ENCODE peak calls at places on chromosomes 16 and 17, in ten cellular contexts. M is NT2/D1; V is mammary epithelial cell; F is mesendoderm; U is heart right ventricle; G is ovary; H is fibroblast of lung; N is effector memory CD4-positive, alpha-beta T cell; L is ascending aorta; K is HAP-1. C is an unnamed sample.

GRCh38 chr17:79749156-79749815 is 18.5 kb downstream of the ENPP7 start:
- DNase-seq in N (no peak), H (peak; percentile 74), U (no peak), V (peak; percentile 27), M (no peak), F (no peak), G (no peak), L (no peak), K (peak; percentile 52), C (no peak)

GRCh38 chr17:63999680-64000531 is 1.8 kb downstream of the PRR29 start:
- DNase-seq in U (no peak), V (no peak), M (no peak), H (no peak), K (no peak), G (no peak), L (no peak), F (no peak), N (no peak), C (no peak)

GRCh38 chr17:7440823-7441174 is 1.5 kb downstream of the FGF11 start:
- DNase-seq in K (no peak), M (no peak), H (peak; percentile 57), U (peak; percentile 41), N (no peak), V (peak; percentile 45), F (peak; percentile 71), L (no peak), G (peak; percentile 65), C (peak; percentile 60)

GRCh38 chr16:34802848-34803599 is 1343.6 kb downstream of the TP53TG3F start:
- DNase-seq in F (no peak), L (no peak), H (no peak), G (no peak), V (no peak), K (no peak), M (no peak), U (no peak), N (no peak), C (no peak)

GRCh38 chr17:34781571-34782108 is 179.6 kb downstream of the CCT6B start:
- DNase-seq in K (no peak), N (no peak), L (no peak), F (peak; percentile 22), H (no peak), U (no peak), V (no peak), M (no peak), G (no peak), C (no peak)

GRCh38 chr17:3730881-3731429 is 7.3 kb downstream of the HASPIN start:
- DNase-seq in L (no peak), G (no peak), M (no peak), N (no peak), K (no peak), H (peak; percentile 67), U (no peak), V (no peak), F (peak; percentile 67), C (no peak)

GRCh38 chr16:22397459-22397858 is 23.0 kb upstream of the CDR2 start:
- DNase-seq in V (peak; percentile 82), F (no peak), N (no peak), L (no peak), M (no peak), H (peak; percentile 98), U (no peak), K (no peak), G (no peak), C (no peak)

GRCh38 chr17:39794249-39794970 is 56.7 kb downstream of the GRB7 start:
- DNase-seq in U (no peak), V (no peak), F (no peak), G (no peak), L (no peak), M (no peak), N (no peak), K (no peak), H (no peak), C (no peak)

GRCh38 chr16:25799816-25800215 is 108.1 kb downstream of the HS3ST4 start:
- DNase-seq in U (no peak), G (no peak), F (no peak), M (no peak), L (no peak), N (no peak), H (no peak), K (no peak), V (no peak), C (no peak)

GRCh38 chr17:55770220-55770870 is 19.5 kb downstream of the PCTP start:
- DNase-seq in V (peak; percentile 56), K (no peak), M (no peak), N (no peak), L (no peak), H (peak; percentile 53), F (peak; percentile 60), U (no peak), G (no peak), C (no peak)

GRCh38 chr17:60573139-60573975 is 26.6 kb upstream of the PPM1D start:
- DNase-seq in F (peak; percentile 87), V (no peak), G (no peak), L (no peak), N (no peak), U (no peak), H (peak; percentile 91), M (peak; percentile 35), K (no peak), C (no peak)

GRCh38 chr17:79609616-79610150 is 1.2 kb downstream of the RBFOX3 start:
- DNase-seq in K (no peak), M (no peak), N (no peak), G (no peak), H (no peak), F (peak; percentile 24), U (no peak), L (no peak), V (no peak), C (no peak)

GRCh38 chr17:45387739-45388138 is 44.9 kb downstream of the ARHGAP27 start:
- DNase-seq in K (no peak), G (no peak), V (no peak), F (no peak), L (no peak), U (no peak), M (no peak), H (no peak), N (no peak), C (no peak)

GRCh38 chr17:50615818-50616217 is 18.9 kb upstream of the ABCC3 start:
- DNase-seq in U (no peak), G (no peak), H (no peak), M (no peak), F (no peak), L (no peak), K (no peak), N (no peak), V (no peak), C (no peak)

GRCh38 chr17:6940186-6940649 is 55.6 kb upstream of the ALOX12 start:
- DNase-seq in L (no peak), M (no peak), H (no peak), K (no peak), G (no peak), V (no peak), U (no peak), N (no peak), F (no peak), C (no peak)

GRCh38 chr17:42843358-42843934 is 934 bp upstream of the AOC2 start:
- DNase-seq in M (peak; percentile 48), H (peak; percentile 54), G (no peak), N (no peak), F (peak; percentile 74), K (peak; percentile 48), U (peak; percentile 58), V (peak; percentile 42), L (no peak), C (no peak)

GRCh38 chr16:71344315-71344905 is 14.1 kb upstream of the CALB2 start:
- DNase-seq in F (peak; percentile 6), K (no peak), V (peak; percentile 51), G (no peak), U (no peak), H (no peak), M (no peak), L (no peak), N (no peak), C (no peak)

GRCh38 chr16:88505405-88506082 is 52.5 kb downstream of the ZFPM1 start:
- DNase-seq in K (peak; percentile 79), G (peak; percentile 65), V (peak; percentile 19), F (peak; percentile 23), N (no peak), L (no peak), U (no peak), H (no peak), M (peak; percentile 13), C (no peak)

GRCh38 chr16:1157639-1158455 is 4.9 kb downstream of the CACNA1H start:
- DNase-seq in U (peak; percentile 52), M (no peak), V (no peak), H (no peak), L (no peak), G (no peak), K (no peak), F (no peak), N (no peak), C (peak; percentile 67)
- H3K27me3 ChIP-seq in U (peaks cover 57% of the 10 kb centered on the region), M (no peaks in the 10 kb centered on the region), V (peaks cover 65% of the 10 kb centered on the region), H (peaks cover 12% of the 10 kb centered on the region), L (peaks cover 13% of the 10 kb centered on the region), G (no peaks in the 10 kb centered on the region), K (no peaks in the 10 kb centered on the region), F (no peaks in the 10 kb centered on the region), N (peaks cover 25% of the 10 kb centered on the region), C (peaks cover 89% of the 10 kb centered on the region)

GRCh38 chr16:74954763-74955162 is 30.2 kb downstream of the WDR59 start:
- DNase-seq in V (no peak), N (no peak), H (no peak), F (no peak), G (no peak), L (no peak), U (no peak), M (no peak), K (no peak), C (no peak)
- H3K36me3 ChIP-seq in V (peaks cover 24% of the 10 kb centered on the region), N (peaks cover 27% of the 10 kb centered on the region), H (peaks cover 3% of the 10 kb centered on the region), F (peaks cover 3% of the 10 kb centered on the region), G (no peaks in the 10 kb centered on the region), L (peaks cover 67% of the 10 kb centered on the region), U (no peaks in the 10 kb centered on the region), M (peaks cover 64% of the 10 kb centered on the region), K (peaks cover 22% of the 10 kb centered on the region), C (peaks cover 71% of the 10 kb centered on the region)

DNA sequence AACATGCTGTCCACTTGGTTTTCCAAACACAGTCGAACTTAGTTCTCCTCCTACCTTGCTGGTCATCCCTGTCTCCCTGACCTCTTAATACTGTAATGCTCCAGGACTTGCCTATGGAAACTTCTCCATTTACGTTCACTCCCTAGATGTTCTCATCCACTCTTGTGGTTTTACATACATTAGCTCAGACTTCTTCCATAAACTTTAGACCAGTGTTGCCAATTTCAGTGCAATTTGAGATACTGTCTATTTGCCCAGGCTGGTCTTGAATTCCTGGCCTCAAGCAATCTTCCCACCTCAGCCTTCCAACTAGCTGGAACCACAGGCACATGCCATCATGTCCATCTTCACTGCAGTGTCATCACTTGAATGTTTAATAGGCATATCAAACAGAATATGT is 1.5 kb downstream of the MATCAP1 start:
- DNase-seq in L (no peak), K (no peak), G (no peak), V (no peak), U (no peak), H (no peak), F (no peak), M (no peak), N (no peak), C (no peak)
- H3K4me3 ChIP-seq in L (no peak overlapping the region), K (no peak overlapping the region), G (no peak overlapping the region), V (no peak overlapping the region), U (no peak overlapping the region), H (peak overlapping the region; percentile 55), F (no peak overlapping the region), M (no peak overlapping the region), N (no peak overlapping the region), C (no peak overlapping the region)

GRCh38 chr16:84232060-84232459 is 7.8 kb downstream of the KCNG4 start:
- DNase-seq in N (no peak), K (no peak), H (no peak), G (no peak), L (no peak), M (no peak), F (no peak), U (no peak), V (no peak), C (no peak)
- H3K27me3 ChIP-seq in N (peaks cover 4% of the 10 kb centered on the region), K (no peaks in the 10 kb centered on the region), H (peaks cover 2% of the 10 kb centered on the region), G (no peaks in the 10 kb centered on the region), L (no peaks in the 10 kb centered on the region), M (no peaks in the 10 kb centered on the region), F (no peaks in the 10 kb centered on the region), U (no peaks in the 10 kb centered on the region), V (peaks cover 3% of the 10 kb centered on the region), C (peaks cover 14% of the 10 kb centered on the region)

C was measured in left ventricle myocardium inferior.